ENCODE peak calls at places on chromosomes 7 and 10, in four cellular contexts. One of them, this sample, is unnamed.

GRCh38 chr10:48231178-48231577 is 43.3 kb downstream of the FRMPD2 start:
- DNase-seq in H1: no peak
- DNase-seq in SK-N-SH: no peak
- DNase-seq in K562: no peak
- DNase-seq in this sample: no peak

GRCh38 chr7:70047891-70048448 is 449.7 kb downstream of the AUTS2 start:
- DNase-seq in H1: no peak
- DNase-seq in SK-N-SH: no peak
- DNase-seq in K562: no peak
- DNase-seq in this sample: no peak

GRCh38 chr10:79374312-79375191 is 27.3 kb downstream of the PPIF start:
- DNase-seq in H1: peak
- DNase-seq in SK-N-SH: peak
- DNase-seq in K562: peak
- DNase-seq in this sample: peak

GRCh38 chr10:2936816-2937215 is 130.5 kb upstream of the PFKP start:
- DNase-seq in H1: no peak
- DNase-seq in SK-N-SH: no peak
- DNase-seq in K562: no peak
- DNase-seq in this sample: no peak

GRCh38 chr10:72335394-72336258 is 19.1 kb downstream of the DNAJB12 start:
- DNase-seq in H1: no peak
- DNase-seq in SK-N-SH: peak
- DNase-seq in K562: no peak
- DNase-seq in this sample: no peak

GRCh38 chr7:874036-874749 is 2.2 kb upstream of the GET4 start:
- DNase-seq in H1: no peak
- DNase-seq in SK-N-SH: no peak
- DNase-seq in K562: peak
- DNase-seq in this sample: no peak

GRCh38 chr7:116528008-116528789 is 3.4 kb downstream of the CAV1 start:
- DNase-seq in H1: no peak
- DNase-seq in SK-N-SH: peak
- DNase-seq in K562: no peak
- DNase-seq in this sample: no peak

GRCh38 chr7:150755473-150756099 is 18.4 kb downstream of the GIMAP5 start:
- DNase-seq in H1: no peak
- DNase-seq in SK-N-SH: no peak
- DNase-seq in K562: peak
- DNase-seq in this sample: no peak

GRCh38 chr10:114045071-114045737 is 1.5 kb downstream of the ADRB1 start:
- DNase-seq in H1: no peak
- DNase-seq in SK-N-SH: peak
- DNase-seq in K562: no peak
- DNase-seq in this sample: peak

GRCh38 chr7:44738876-44739665 is 9.6 kb upstream of the ZMIZ2 start:
- DNase-seq in H1: no peak
- DNase-seq in SK-N-SH: no peak
- DNase-seq in K562: no peak
- DNase-seq in this sample: no peak

GRCh38 chr10:118501637-118502440 is 93.6 kb downstream of the PRLHR start:
- DNase-seq in H1: no peak
- DNase-seq in SK-N-SH: no peak
- DNase-seq in K562: no peak
- DNase-seq in this sample: no peak

GRCh38 chr7:71835056-71835455 is 577.1 kb downstream of the CALN1 start:
- DNase-seq in H1: no peak
- DNase-seq in SK-N-SH: no peak
- DNase-seq in K562: no peak
- DNase-seq in this sample: no peak

GRCh38 chr7:48718731-48719387 is 205.5 kb upstream of the CDC14C start:
- DNase-seq in H1: no peak
- DNase-seq in SK-N-SH: no peak
- DNase-seq in K562: no peak
- DNase-seq in this sample: no peak

GRCh38 chr7:152986369-152986768 is 226.8 kb downstream of the ACTR3B start:
- DNase-seq in H1: no peak
- DNase-seq in SK-N-SH: no peak
- DNase-seq in K562: no peak
- DNase-seq in this sample: no peak

GRCh38 chr7:17679427-17679826 is 260.9 kb downstream of the SNX13 start:
- DNase-seq in H1: no peak
- DNase-seq in SK-N-SH: no peak
- DNase-seq in K562: no peak
- DNase-seq in this sample: no peak

GRCh38 chr7:17680943-17681351 is 259.3 kb downstream of the SNX13 start:
- DNase-seq in H1: no peak
- DNase-seq in SK-N-SH: no peak
- DNase-seq in K562: no peak
- DNase-seq in this sample: no peak

GRCh38 chr7:17681965-17682364 is 258.3 kb downstream of the SNX13 start:
- DNase-seq in H1: no peak
- DNase-seq in SK-N-SH: no peak
- DNase-seq in K562: no peak
- DNase-seq in this sample: no peak

GRCh38 chr7:17682586-17682985 is 257.7 kb downstream of the SNX13 start:
- DNase-seq in H1: no peak
- DNase-seq in SK-N-SH: no peak
- DNase-seq in K562: no peak
- DNase-seq in this sample: no peak

GRCh38 chr7:17680026-17680425 is 260.3 kb downstream of the SNX13 start:
- DNase-seq in H1: no peak
- DNase-seq in SK-N-SH: no peak
- DNase-seq in K562: no peak
- DNase-seq in this sample: no peak
- TF ChIP-seq TEAD4 in H1: no peak
- TF ChIP-seq TEAD4 in SK-N-SH: peak
- TF ChIP-seq TEAD4 in K562: no peak
- TF ChIP-seq TEAD4 in this sample: no peak

DNA sequence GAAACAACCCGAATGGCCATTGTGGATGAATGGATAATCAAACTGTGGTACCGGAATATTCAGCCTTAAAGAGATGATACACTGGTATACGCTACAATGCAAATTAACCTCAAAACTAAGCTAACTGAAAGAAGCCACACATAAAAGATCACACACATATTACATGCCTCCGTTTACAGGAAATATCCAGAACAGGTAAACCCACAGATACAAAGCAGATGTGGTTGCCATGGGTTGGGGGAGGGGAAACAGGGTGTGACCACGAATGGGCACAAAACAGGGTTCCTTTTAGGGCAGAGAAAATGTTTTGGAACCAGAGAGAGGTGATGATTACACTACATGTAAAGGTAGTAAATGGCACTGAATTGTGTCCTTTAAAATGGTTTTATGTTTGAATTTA is 16.6 kb downstream of the ESYT2 start:
- DNase-seq in H1: no peak
- DNase-seq in SK-N-SH: no peak
- DNase-seq in K562: no peak
- DNase-seq in this sample: no peak
- TF ChIP-seq TEAD4 in H1: no peak
- TF ChIP-seq TEAD4 in SK-N-SH: no peak
- TF ChIP-seq TEAD4 in K562: no peak
- TF ChIP-seq TEAD4 in this sample: no peak

DNA sequence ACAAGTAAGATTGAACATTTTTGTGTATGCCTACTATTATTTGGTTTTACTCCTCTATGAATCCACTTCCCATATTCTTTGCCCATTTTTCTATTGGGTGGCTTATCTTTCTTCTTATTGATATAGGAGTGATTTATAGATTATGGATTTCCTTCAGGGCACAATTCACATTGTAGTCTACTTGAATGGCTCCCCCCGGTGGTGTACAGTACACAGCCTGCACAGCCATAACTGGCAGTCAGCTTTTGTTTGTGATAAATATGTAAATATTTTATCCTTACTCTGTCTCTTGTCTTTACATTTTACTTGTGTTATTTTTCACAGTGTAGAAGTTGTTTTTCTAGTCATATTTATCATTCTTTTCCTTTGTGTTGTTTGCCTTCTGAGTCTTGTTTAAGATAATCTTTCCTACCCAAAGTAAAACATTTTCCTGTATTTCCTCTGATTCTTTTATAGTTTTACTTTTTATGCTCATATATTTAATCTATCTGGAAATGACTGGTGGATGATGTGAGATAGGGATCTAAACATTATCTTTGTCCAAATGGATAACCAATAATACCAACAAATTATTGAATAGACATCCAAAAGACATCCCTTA is 23.9 kb upstream of the CALD1 start:
- DNase-seq in H1: no peak
- DNase-seq in SK-N-SH: peak
- DNase-seq in K562: no peak
- DNase-seq in this sample: no peak
- TF ChIP-seq TEAD4 in H1: no peak
- TF ChIP-seq TEAD4 in SK-N-SH: no peak
- TF ChIP-seq TEAD4 in K562: no peak
- TF ChIP-seq TEAD4 in this sample: no peak

DNA sequence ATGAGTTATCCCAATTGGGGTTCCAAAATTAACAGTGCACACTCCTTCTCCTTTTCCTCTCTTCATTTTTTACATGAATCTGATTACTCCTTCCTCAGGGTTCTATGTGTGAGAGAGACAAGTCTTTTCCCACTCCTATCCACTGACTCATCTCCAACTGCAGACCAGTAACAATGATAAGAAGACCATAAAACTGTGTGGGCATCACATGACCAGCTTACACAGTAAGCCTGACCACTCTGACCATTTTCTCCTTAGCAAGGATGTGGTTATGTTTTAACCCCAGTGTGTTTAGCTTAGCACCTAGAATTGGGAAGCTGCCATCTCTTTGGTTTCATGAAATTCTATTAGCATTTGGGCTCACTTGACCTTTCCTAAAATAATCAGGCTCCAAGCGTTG is 145.0 kb upstream of the CALCR start:
- DNase-seq in H1: no peak
- DNase-seq in SK-N-SH: no peak
- DNase-seq in K562: no peak
- DNase-seq in this sample: no peak
- TF ChIP-seq TEAD4 in H1: no peak
- TF ChIP-seq TEAD4 in SK-N-SH: no peak
- TF ChIP-seq TEAD4 in K562: no peak
- TF ChIP-seq TEAD4 in this sample: no peak

DNA sequence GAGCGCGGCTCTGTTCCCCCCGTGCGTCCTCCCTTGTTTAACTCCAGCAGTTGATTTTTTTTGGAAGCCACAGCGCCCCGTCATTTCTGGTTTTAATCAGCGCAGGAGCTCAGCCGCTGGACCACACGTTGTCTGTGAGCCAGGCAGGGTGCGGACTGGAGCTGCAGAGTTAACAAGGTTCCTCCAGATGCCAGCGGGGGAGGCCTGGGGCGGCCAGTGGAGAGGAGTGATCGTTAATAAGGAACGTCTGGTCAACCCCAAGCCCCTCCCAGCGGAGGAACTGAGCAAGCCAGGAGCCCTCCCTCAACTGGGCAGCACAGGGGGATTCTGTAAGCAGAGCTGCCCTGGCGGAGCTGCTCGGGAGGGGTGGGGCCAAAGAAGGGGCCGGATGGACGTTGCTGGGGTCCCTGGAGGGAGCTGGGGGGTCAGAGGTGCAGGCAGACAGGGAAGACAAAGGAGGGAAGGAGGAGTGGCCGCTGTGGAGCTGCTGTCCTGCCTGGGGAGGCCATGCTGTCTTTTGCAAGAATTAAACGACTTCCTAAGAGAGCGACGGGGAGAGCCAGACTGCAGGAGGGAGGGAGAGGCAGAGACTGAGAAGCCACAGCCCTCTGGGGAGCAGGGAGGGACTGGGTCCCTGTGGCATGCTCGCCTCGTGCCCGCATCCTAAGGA is 537.2 kb upstream of the FOXK1 start:
- DNase-seq in H1: no peak
- DNase-seq in SK-N-SH: peak
- DNase-seq in K562: no peak
- DNase-seq in this sample: peak
- TF ChIP-seq TEAD4 in H1: no peak
- TF ChIP-seq TEAD4 in SK-N-SH: no peak
- TF ChIP-seq TEAD4 in K562: no peak
- TF ChIP-seq TEAD4 in this sample: no peak